ENCODE peak calls at places on chromosomes 6 and 20, in eight cellular contexts. X, F, R, V, I, P, A and W are unnamed samples.

GRCh38 chr6:150273457-150274309 is 95.1 kb upstream of the IYD start:
- DNase-seq in I (no peak), R (no peak), V (no peak), X (no peak), P (no peak), A (no peak), F (no peak), W (no peak)

GRCh38 chr20:31517373-31517772 is 3.1 kb downstream of the HM13 start:
- DNase-seq in X (peak; percentile 40), V (peak; percentile 74), P (peak; percentile 89), R (no peak), I (peak; percentile 32), F (no peak), A (peak; percentile 46), W (peak; percentile 37)

GRCh38 chr6:140566706-140567330 is 1192.4 kb upstream of the CITED2 start:
- DNase-seq in X (no peak), R (no peak), A (no peak), V (no peak), I (no peak), P (no peak), F (no peak), W (no peak)

GRCh38 chr6:81696505-81696904 is 56.0 kb downstream of the TENT5A start:
- DNase-seq in A (no peak), P (peak; percentile 8), R (no peak), I (no peak), F (no peak), V (peak; percentile 29), X (no peak), W (no peak)

GRCh38 chr20:5369622-5370021 is 52.9 kb upstream of the PROKR2 start:
- DNase-seq in X (no peak), F (no peak), I (no peak), A (no peak), V (no peak), P (no peak), R (no peak), W (no peak)

GRCh38 chr6:56685994-56686393 is 43.3 kb upstream of the DST start:
- DNase-seq in P (no peak), V (no peak), X (no peak), A (no peak), R (no peak), F (no peak), I (no peak), W (no peak)

GRCh38 chr20:1816384-1817381 is 78.5 kb upstream of the SIRPA start:
- DNase-seq in F (no peak), P (no peak), X (no peak), I (no peak), R (peak; percentile 83), A (peak; percentile 65), V (no peak), W (peak; percentile 47)

GRCh38 chr6:74073429-74073828 is 377.4 kb downstream of the CD109 start:
- DNase-seq in P (no peak), I (no peak), A (no peak), X (no peak), F (no peak), R (no peak), V (no peak), W (no peak)

GRCh38 chr20:8205996-8206395 is 73.9 kb downstream of the PLCB1 start:
- DNase-seq in P (no peak), V (no peak), I (no peak), F (no peak), R (no peak), X (no peak), A (no peak), W (no peak)

GRCh38 chr6:98416027-98416426 is 418.3 kb upstream of the POU3F2 start:
- DNase-seq in A (no peak), R (no peak), X (no peak), V (no peak), P (no peak), F (no peak), I (no peak), W (no peak)

GRCh38 chr6:132257561-132257960 is 143.7 kb downstream of the MOXD1 start:
- DNase-seq in R (no peak), I (no peak), F (no peak), X (no peak), A (no peak), V (peak; percentile 36), P (no peak), W (no peak)

GRCh38 chr6:38570750-38571149 is 69.0 kb downstream of the BTBD9 start:
- DNase-seq in F (no peak), V (no peak), P (peak; percentile 43), I (no peak), R (no peak), A (no peak), X (no peak), W (no peak)

GRCh38 chr20:37361336-37361735 is 15.4 kb downstream of the SRC start:
- DNase-seq in X (no peak), F (no peak), I (no peak), A (no peak), R (no peak), V (no peak), P (no peak), W (no peak)

GRCh38 chr20:37362231-37362792 is 16.4 kb downstream of the SRC start:
- DNase-seq in I (no peak), V (no peak), X (no peak), F (no peak), A (no peak), P (no peak), R (no peak), W (no peak)

GRCh38 chr20:37359836-37360235 is 13.9 kb downstream of the SRC start:
- DNase-seq in A (no peak), X (no peak), F (no peak), R (no peak), I (no peak), P (no peak), V (no peak), W (no peak)

GRCh38 chr20:37359331-37359730 is 13.4 kb downstream of the SRC start:
- DNase-seq in F (no peak), X (no peak), P (no peak), A (no peak), R (no peak), V (no peak), I (no peak), W (no peak)

DNA sequence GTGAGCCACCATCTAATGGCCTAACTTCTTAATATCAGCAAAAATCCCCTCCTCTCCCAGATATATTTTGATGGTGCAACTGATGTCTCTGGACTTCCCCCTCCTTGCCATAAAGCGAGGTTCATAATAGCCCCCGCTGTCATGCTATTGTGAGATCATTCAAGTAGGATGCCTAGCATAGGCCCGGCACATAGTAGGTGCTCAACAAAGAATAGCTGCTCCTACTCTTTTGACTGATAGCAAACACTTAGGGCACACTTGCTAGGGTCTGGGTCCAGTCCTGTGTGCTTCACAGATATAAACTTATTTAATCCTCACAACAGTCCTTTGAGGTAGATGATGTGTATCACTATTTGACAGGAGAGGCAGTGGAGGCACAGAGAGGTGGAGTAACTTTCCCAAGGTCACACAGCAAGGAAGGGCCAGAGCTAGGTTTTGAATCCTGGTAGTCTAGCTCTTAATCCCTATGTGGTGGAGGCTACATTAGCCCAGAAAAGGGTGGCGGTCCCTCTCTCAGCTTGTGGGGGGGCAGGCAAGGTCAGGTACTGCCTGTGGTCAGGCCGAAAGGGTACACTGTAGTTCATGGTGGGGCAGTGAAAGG is 14.7 kb downstream of the SRC start:
- DNase-seq in A (no peak), F (no peak), P (no peak), R (no peak), V (no peak), X (no peak), I (no peak), W (no peak)
- H3K27ac ChIP-seq in A (no peak overlapping the region), F (no peak overlapping the region), P (no peak overlapping the region), R (no peak overlapping the region), V (no peak overlapping the region), X (no peak overlapping the region), I (no peak overlapping the region), W (no peak overlapping the region)

GRCh38 chr20:50306478-50307423 is 116.1 kb downstream of the CEBPB start:
- DNase-seq in V (no peak), R (no peak), F (no peak), I (no peak), X (no peak), A (no peak), P (no peak), W (no peak)
- H3K4me3 ChIP-seq in V (no peak overlapping the region), R (no peak overlapping the region), F (no peak overlapping the region), I (no peak overlapping the region), X (no peak overlapping the region), A (no peak overlapping the region), P (no peak overlapping the region), W (no peak overlapping the region)

DNA sequence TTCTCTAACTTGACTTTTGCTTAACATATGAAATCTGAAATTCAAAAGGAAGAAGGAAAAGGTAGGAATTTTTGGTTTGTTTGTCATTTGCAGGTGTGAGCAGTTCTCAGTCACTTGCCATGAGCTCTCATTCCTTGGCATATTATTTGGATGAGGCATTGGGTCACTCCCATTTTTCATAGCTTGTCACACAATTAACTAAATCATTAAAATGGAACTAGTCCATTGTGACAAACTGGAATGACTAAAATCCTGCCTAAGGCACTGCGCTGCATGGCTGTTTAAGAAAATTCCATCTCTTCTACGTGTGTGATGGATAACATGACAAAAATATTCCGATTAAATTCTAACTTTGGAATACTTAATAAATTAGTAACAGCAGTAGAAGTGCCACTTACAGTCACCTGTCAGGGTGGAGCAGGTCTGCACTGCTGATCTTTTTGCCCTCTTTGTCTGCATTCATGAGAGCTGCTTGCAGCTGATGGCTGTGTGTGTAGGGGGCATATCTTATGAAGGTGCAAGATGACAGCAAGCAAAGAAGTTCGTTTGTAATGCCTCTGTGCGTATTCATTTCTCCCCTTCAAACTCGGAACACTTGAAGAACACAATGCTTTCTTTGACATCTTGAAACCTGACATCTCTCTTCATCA is 1292.6 kb upstream of the MAP3K7 start:
- DNase-seq in R (no peak), I (no peak), F (no peak), X (no peak), P (no peak), V (no peak), A (no peak), W (no peak)
- TF ChIP-seq POLR2AphosphoS5 in R (no peak), I (no peak), F (no peak), X (no peak), P (no peak), V (no peak), A (no peak), W (no peak)

GRCh38 chr20:32796383-32797159 is 23.2 kb upstream of the MAPRE1 start:
- DNase-seq in X (no peak), I (no peak), F (no peak), P (no peak), A (no peak), R (no peak), V (no peak), W (no peak)
- H3K27ac ChIP-seq in X (no peak overlapping the region), I (no peak overlapping the region), F (no peak overlapping the region), P (peak overlapping the region; percentile 92), A (no peak overlapping the region), R (no peak overlapping the region), V (no peak overlapping the region), W (no peak overlapping the region)

DNA sequence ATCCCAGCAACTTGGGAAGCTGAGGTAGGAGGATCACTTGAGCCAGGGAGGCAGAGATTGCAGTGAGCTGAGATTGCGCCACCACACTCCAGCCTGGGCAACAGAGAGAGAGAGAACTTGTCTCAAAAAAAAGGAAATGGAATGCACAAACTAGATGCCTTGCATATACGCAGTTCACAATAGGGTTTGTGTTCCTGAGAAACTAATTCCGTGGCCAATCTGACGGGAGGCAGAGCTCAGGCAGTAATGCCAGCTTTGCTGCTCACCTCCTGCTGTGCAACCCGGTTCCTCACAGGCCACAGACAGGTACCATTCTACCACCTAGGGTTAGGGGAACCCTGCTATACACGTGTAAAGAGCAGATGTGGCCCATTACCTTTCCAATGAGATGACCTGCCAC is 1.4 kb downstream of the CDK5RAP1 start:
- DNase-seq in P (no peak), R (no peak), V (no peak), A (peak; percentile 74), I (no peak), X (no peak), F (no peak), W (no peak)
- H3K4me3 ChIP-seq in P (peak overlapping the region; percentile 99), R (peak overlapping the region; percentile 94), V (peak overlapping the region; percentile 99), A (peak overlapping the region; percentile 97), I (peak overlapping the region; percentile 88), X (no peak overlapping the region), F (peak overlapping the region; percentile 89), W (no peak overlapping the region)